ENCODE peak calls at places on chromosomes 11 and 22, in five cellular contexts. R, Z, S, Q and O are unnamed samples.

GRCh38 chr22:22935546-22936157 is 48.0 kb downstream of the IGLL5 start:
- DNase-seq in R (no peak), Z (no peak), Q (peak), S (peak), O (no peak)

GRCh38 chr22:46064236-46064965 is 85.9 kb upstream of the PPARA start:
- DNase-seq in Q (peak), Z (peak), R (no peak), S (peak), O (no peak)

GRCh38 chr11:75632450-75632849 is 36.4 kb downstream of the MAP6 start:
- DNase-seq in S (no peak), Z (no peak), R (no peak), Q (no peak), O (no peak)

GRCh38 chr11:19508166-19508565 is 204.5 kb upstream of the NAV2 start:
- DNase-seq in Q (no peak), R (no peak), S (no peak), Z (peak), O (no peak)

GRCh38 chr22:38303974-38304373 is 13.3 kb downstream of the CSNK1E start:
- DNase-seq in Q (no peak), R (no peak), S (no peak), Z (no peak), O (no peak)

GRCh38 chr11:58525037-58525614 is 17.2 kb upstream of the OR5B21 start:
- DNase-seq in R (no peak), S (no peak), Z (no peak), Q (no peak), O (no peak)

GRCh38 chr11:86508604-86509471 is 134.2 kb downstream of the CCDC81 start:
- DNase-seq in R (no peak), Z (peak), S (no peak), Q (no peak), O (no peak)

GRCh38 chr11:12092714-12093113 is 17.7 kb upstream of the MICAL2 start:
- DNase-seq in Q (no peak), S (peak), R (no peak), Z (no peak), O (no peak)

GRCh38 chr11:82898242-82898641 is 2.0 kb downstream of the PRCP start:
- DNase-seq in S (no peak), Q (no peak), R (no peak), Z (no peak), O (no peak)

GRCh38 chr11:35418847-35419712 is at the start of gene SLC1A2:
- DNase-seq in Q (peak), S (peak), R (peak), Z (peak), O (no peak)

GRCh38 chr11:17598700-17599459 is 51.8 kb downstream of the OTOG start:
- DNase-seq in Q (peak), R (peak), Z (peak), S (peak), O (peak)

GRCh38 chr22:43484227-43484626 is 72.4 kb downstream of the MPPED1 start:
- DNase-seq in S (no peak), Z (no peak), R (no peak), Q (no peak), O (no peak)

GRCh38 chr11:31805037-31805628 is 6.0 kb downstream of the PAX6 start:
- DNase-seq in S (peak), Q (peak), R (no peak), Z (no peak), O (no peak)

GRCh38 chr22:45717787-45718186 is 46.2 kb downstream of the ATXN10 start:
- DNase-seq in Z (peak), Q (no peak), S (no peak), R (no peak), O (no peak)

GRCh38 chr22:43919106-43919965 is 4.3 kb upstream of the PNPLA3 start:
- DNase-seq in Z (peak), Q (no peak), R (no peak), S (no peak), O (no peak)

GRCh38 chr11:134340354-134340964 is 8.7 kb downstream of the GLB1L2 start:
- DNase-seq in R (no peak), S (no peak), Z (no peak), Q (no peak), O (no peak)

GRCh38 chr11:35662061-35662648 is 420 bp upstream of the TRIM44 start:
- DNase-seq in R (no peak), Z (no peak), Q (no peak), S (no peak), O (no peak)

GRCh38 chr11:61766353-61766841 is 14.0 kb downstream of the MYRF start:
- DNase-seq in S (no peak), Q (no peak), R (no peak), Z (no peak), O (no peak)

GRCh38 chr11:103608566-103608965 is 427.9 kb upstream of the DDI1 start:
- DNase-seq in S (no peak), R (no peak), Z (no peak), Q (no peak), O (no peak)

GRCh38 chr11:86620796-86621575 is 51.4 kb downstream of the ME3 start:
- DNase-seq in R (no peak), Q (no peak), S (no peak), Z (peak), O (no peak)

GRCh38 chr11:87428266-87428665 is 390.5 kb downstream of the TMEM135 start:
- DNase-seq in Z (no peak), Q (no peak), S (no peak), R (no peak), O (no peak)

GRCh38 chr11:7636350-7636749 is 37.0 kb downstream of the CYB5R2 start:
- DNase-seq in R (no peak), Q (no peak), S (no peak), Z (no peak), O (no peak)

GRCh38 chr11:61509058-61510029 is 795 bp downstream of the LRRC10B start:
- DNase-seq in Z (peak), Q (peak), R (peak), S (peak), O (no peak)

GRCh38 chr22:19503869-19504268 is 20.3 kb downstream of the CLDN5 start:
- DNase-seq in Q (peak), S (peak), Z (no peak), R (no peak), O (no peak)

GRCh38 chr11:112321521-112322172 is 61.0 kb upstream of the PLET1 start:
- DNase-seq in R (peak), S (peak), Z (peak), Q (peak), O (no peak)

GRCh38 chr11:18720086-18720810 is 5.7 kb downstream of the IGSF22 start:
- DNase-seq in Z (peak), Q (no peak), R (no peak), S (no peak), O (no peak)

GRCh38 chr11:119323532-119324033 is 6.7 kb upstream of the MCAM start:
- DNase-seq in R (peak), S (peak), Q (peak), Z (peak), O (no peak)

GRCh38 chr11:35288311-35288710 is 131.0 kb downstream of the SLC1A2 start:
- DNase-seq in Z (no peak), Q (no peak), R (no peak), S (no peak), O (no peak)

GRCh38 chr11:127925430-127925829 is 661.9 kb downstream of the ETS1 start:
- DNase-seq in Q (no peak), Z (peak), R (no peak), S (no peak), O (no peak)

GRCh38 chr11:13465909-13466371 is 2.9 kb upstream of the BTBD10 start:
- DNase-seq in Z (peak), R (no peak), Q (no peak), S (no peak), O (no peak)

GRCh38 chr22:37559901-37560681 is at the start of gene CDC42EP1:
- DNase-seq in Q (peak), R (no peak), S (peak), Z (peak), O (peak)

GRCh38 chr22:39174498-39175120 is 22.1 kb upstream of the CBX7 start:
- DNase-seq in Q (peak), R (peak), Z (peak), S (peak), O (peak)

GRCh38 chr11:103806130-103806900 is 230.1 kb upstream of the DDI1 start:
- DNase-seq in Z (peak), Q (no peak), S (no peak), R (peak), O (no peak)

GRCh38 chr11:111069076-111069475 is 176.4 kb upstream of the POU2AF2 start:
- DNase-seq in S (peak), R (no peak), Q (peak), Z (peak), O (no peak)

GRCh38 chr11:7278314-7278917 is 26.7 kb downstream of the SYT9 start:
- DNase-seq in S (peak), R (no peak), Q (peak), Z (peak), O (no peak)

GRCh38 chr11:46692450-46692849 is 8.0 kb downstream of the ARHGAP1 start:
- DNase-seq in R (no peak), Q (no peak), S (no peak), Z (no peak), O (no peak)

GRCh38 chr11:94179696-94180095 is 51.1 kb downstream of the PANX1 start:
- DNase-seq in Q (no peak), R (no peak), S (no peak), Z (no peak), O (no peak)

GRCh38 chr11:67293090-67293489 is 4.0 kb downstream of the ANKRD13D start:
- DNase-seq in Q (no peak), R (no peak), S (no peak), Z (no peak), O (no peak)

GRCh38 chr11:62601114-62601363 is 626 bp downstream of the MTA2 start:
- DNase-seq in S (no peak), R (peak), Q (peak), Z (no peak), O (no peak)

GRCh38 chr11:114482114-114482513 is 42.8 kb downstream of the REXO2 start:
- DNase-seq in R (no peak), Z (peak), S (no peak), Q (peak), O (no peak)

GRCh38 chr11:44752727-44753126 is 26.0 kb downstream of the TSPAN18 start:
- DNase-seq in Q (peak), Z (no peak), S (no peak), R (no peak), O (no peak)
- TF ChIP-seq CTCF in Q (no peak), Z (no peak), S (no peak), R (no peak), O (no peak)

GRCh38 chr11:116499396-116500001 is 273.3 kb downstream of the BUD13 start:
- DNase-seq in Z (peak), Q (peak), S (peak), R (peak), O (no peak)
- TF ChIP-seq CTCF in Z (peak), Q (peak), S (peak), R (peak), O (peak)

DNA sequence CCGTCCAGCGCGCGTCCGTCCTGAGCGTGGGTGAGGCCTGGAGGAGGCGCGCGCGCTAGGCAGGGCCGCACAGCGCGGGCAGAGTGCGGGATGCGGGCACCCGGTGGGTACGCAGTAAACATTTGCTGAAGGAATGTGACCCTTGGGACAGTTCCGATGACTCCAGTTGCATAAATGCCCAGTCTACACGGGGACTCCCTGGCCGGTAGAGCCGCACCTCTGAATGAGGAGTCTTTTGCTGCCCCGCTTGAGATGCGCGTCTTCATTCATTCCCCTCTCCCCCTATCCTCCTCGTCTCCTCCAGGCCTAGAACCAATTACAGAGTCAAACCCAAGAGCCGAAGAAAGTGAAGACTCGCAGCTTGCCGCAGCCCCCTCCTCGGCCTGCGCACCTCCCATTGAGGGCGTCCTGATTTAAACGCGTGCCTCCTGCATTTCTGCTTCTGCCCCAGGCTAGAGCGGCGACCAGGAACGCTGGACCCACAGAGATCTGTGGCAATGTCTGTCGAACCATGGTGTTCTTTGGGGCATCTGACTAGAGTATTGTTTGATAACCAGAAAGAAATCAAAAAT is 731 bp upstream of the CHKB start:
- DNase-seq in Z (no peak), Q (no peak), S (no peak), R (no peak), O (no peak)
- TF ChIP-seq CTCF in Z (peak), Q (no peak), S (no peak), R (no peak), O (no peak)

GRCh38 chr22:35357883-35358621 is 22.8 kb upstream of the HMOX1 start:
- DNase-seq in Z (no peak), R (no peak), Q (no peak), S (no peak), O (no peak)

GRCh38 chr22:35354068-35354467 is 26.8 kb upstream of the HMOX1 start:
- DNase-seq in S (no peak), Q (no peak), R (no peak), Z (no peak), O (no peak)

GRCh38 chr22:35352214-35353111 is 28.4 kb upstream of the HMOX1 start:
- DNase-seq in S (peak), Z (no peak), R (peak), Q (peak), O (no peak)

GRCh38 chr22:35353318-35353717 is 27.6 kb upstream of the HMOX1 start:
- DNase-seq in Q (no peak), Z (no peak), R (peak), S (no peak), O (no peak)

DNA sequence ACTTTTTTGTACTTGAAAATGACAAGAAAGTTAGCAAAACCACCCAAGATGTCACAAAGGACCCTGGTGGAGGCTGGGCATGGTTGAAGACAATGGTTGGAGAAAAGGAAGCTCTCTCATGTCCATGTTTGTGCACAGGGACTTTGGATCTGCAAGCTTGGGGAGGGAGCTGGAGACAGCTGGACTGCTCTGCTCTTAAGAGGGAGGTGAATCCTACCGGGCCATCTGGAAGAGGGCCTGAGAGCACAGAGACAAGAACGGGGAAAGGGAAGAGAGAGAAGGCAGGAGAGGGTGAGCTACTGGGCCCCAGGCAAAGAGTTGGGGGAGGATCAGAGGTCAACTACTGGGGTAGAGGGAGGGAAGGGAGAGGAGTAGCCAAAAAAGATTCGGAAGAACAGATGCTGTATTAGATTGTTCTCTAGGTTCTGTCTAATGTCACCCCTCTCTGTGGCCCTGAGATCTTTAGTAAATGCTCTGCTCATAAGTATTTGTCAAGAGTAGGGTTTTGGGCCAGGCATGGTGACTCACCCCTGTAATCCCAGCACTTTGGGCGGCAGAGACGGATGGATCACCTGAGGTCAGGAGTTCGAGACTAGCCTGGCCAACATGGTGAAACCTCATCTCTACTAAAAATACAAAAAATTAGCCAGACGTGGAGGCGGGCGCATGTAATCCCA is 25.0 kb upstream of the HMOX1 start:
- DNase-seq in Z (peak), Q (no peak), R (no peak), S (no peak), O (no peak)
- TF ChIP-seq CTCF in Z (no peak), Q (no peak), R (no peak), S (no peak), O (no peak)

GRCh38 chr11:199782-200181 is 6.9 kb downstream of the SCGB1C1 start:
- DNase-seq in Z (no peak), S (no peak), R (no peak), Q (peak), O (peak)
- TF ChIP-seq CTCF in Z (no peak), S (no peak), R (no peak), Q (peak), O (no peak)

GRCh38 chr11:77062924-77063323 is 3.8 kb upstream of the CAPN5 start:
- DNase-seq in Q (peak), Z (no peak), R (no peak), S (peak), O (no peak)
- TF ChIP-seq CTCF in Q (peak), Z (peak), R (no peak), S (peak), O (no peak)

DNA sequence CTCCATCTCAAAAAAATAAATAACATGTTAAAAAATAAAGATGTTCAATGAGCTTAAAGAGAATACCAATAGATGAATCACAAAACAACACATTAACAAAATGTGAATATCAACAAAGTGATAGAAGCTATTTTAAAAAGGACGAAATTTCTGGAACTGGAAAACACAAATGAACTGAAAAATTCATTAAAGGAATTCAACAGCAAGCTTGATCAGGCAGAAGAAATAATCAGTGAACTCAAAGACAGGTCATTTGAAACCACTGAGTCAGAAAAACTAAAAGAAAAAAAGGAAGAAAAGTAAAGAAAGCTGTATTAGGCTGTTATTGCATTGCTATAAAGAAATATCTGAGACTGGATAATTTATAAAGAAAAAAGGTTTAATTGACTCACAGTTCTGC is 7.0 kb upstream of the MTMR2 start:
- DNase-seq in S (no peak), Z (no peak), R (no peak), Q (no peak), O (no peak)
- TF ChIP-seq CTCF in S (no peak), Z (no peak), R (no peak), Q (no peak), O (no peak)

DNA sequence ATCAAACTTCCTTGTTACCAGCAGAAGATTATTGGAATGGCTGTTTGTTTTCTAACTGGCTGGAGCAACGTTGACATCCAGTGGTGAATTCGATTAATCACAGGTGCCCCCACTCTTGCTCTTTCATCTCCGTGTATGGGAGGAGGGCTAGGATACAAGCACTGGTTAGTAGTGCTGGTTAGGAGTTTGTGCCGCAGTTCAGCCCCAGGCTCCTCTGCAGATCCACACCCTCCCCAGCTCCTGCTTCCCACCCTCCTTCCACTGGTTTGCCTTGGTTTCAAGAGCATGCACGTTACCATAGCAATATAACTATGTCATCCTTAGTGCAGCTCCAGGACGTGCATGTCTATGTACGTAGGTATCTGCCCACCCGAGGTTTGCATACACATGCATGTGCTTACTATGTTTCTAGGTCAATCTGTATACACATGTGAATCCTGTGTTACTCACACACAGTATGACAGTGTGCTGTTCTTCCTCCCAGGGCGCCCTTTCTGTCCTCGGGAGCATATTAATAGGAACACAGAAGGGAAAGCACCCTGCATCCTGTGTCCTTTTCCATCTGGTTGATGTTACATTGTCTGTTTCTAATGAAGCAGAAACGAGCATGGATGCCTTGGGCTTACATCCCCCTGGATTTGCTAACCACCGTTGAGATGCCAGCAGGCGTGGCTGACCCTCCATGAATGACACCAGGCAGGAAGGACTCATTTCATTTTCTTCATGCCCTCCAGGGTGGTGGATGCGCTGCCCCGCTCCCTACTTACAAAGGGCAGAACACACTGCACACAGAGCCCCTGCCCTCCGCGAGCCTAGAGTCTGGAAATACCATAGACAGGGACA is 539.2 kb downstream of the OPCML start:
- DNase-seq in Z (no peak), R (no peak), S (no peak), Q (no peak), O (no peak)
- TF ChIP-seq CTCF in Z (no peak), R (no peak), S (peak), Q (peak), O (peak)